ENCODE peak calls at places on chromosomes 7 and 10, in four cellular contexts. S, U, Z and Q are unnamed samples.

GRCh38 chr7:4144801-4145470 is 537.2 kb upstream of the FOXK1 start:
- DNase-seq in S (peak), U (no peak), Z (no peak), Q (no peak)

GRCh38 chr10:119726291-119727261 is 726 bp downstream of the INPP5F start:
- DNase-seq in S (peak), U (no peak), Z (no peak), Q (no peak)

GRCh38 chr10:60434418-60435046 is 44.9 kb upstream of the ANK3 start:
- DNase-seq in S (no peak), U (no peak), Z (no peak), Q (no peak)

GRCh38 chr10:42753126-42753506 is 29.5 kb upstream of the BMS1 start:
- DNase-seq in S (no peak), U (peak), Z (peak), Q (peak)

GRCh38 chr7:77217474-77218185 is 18.0 kb upstream of the FGL2 start:
- DNase-seq in S (no peak), U (no peak), Z (no peak), Q (no peak)

GRCh38 chr10:6204063-6204340 is 1.3 kb downstream of the PFKFB3 start:
- DNase-seq in S (no peak), U (peak), Z (no peak), Q (peak)

GRCh38 chr7:87934699-87935372 is 785 bp downstream of the ADAM22 start:
- DNase-seq in S (no peak), U (no peak), Z (no peak), Q (peak)

GRCh38 chr10:127426746-127427145 is 122.4 kb upstream of the NPS start:
- DNase-seq in S (no peak), U (no peak), Z (no peak), Q (no peak)

GRCh38 chr10:69648461-69648860 is 18.4 kb downstream of the FAM241B start:
- DNase-seq in S (no peak), U (no peak), Z (no peak), Q (no peak)

GRCh38 chr7:150365673-150366398 is 2.8 kb upstream of the REPIN1 start:
- DNase-seq in S (no peak), U (no peak), Z (no peak), Q (no peak)

GRCh38 chr10:15236340-15236739 is 67.8 kb upstream of the NMT2 start:
- DNase-seq in S (no peak), U (no peak), Z (no peak), Q (no peak)

GRCh38 chr10:34538291-34538829 is 276.7 kb downstream of the PARD3 start:
- DNase-seq in S (no peak), U (no peak), Z (no peak), Q (no peak)

GRCh38 chr7:105222953-105223352 is 165.8 kb downstream of the SRPK2 start:
- DNase-seq in S (no peak), U (no peak), Z (no peak), Q (no peak)

GRCh38 chr7:101121996-101122932 is 4.6 kb upstream of the SERPINE1 start:
- DNase-seq in S (peak), U (no peak), Z (no peak), Q (no peak)

GRCh38 chr7:80597875-80598274 is 40.6 kb upstream of the CD36 start:
- DNase-seq in S (no peak), U (no peak), Z (no peak), Q (no peak)

GRCh38 chr10:32413513-32413912 is 32.4 kb upstream of the CCDC7 start:
- DNase-seq in S (no peak), U (peak), Z (no peak), Q (no peak)

GRCh38 chr7:93890464-93891068 is at the start of gene TFPI2:
- DNase-seq in S (peak), U (no peak), Z (no peak), Q (peak)

GRCh38 chr7:138417840-138418239 is 42.2 kb upstream of the TRIM24 start:
- DNase-seq in S (no peak), U (no peak), Z (no peak), Q (no peak)

GRCh38 chr7:36889182-36889581 is 164.9 kb upstream of the AOAH start:
- DNase-seq in S (no peak), U (no peak), Z (no peak), Q (no peak)

GRCh38 chr7:95264225-95264927 is 60.0 kb downstream of the PON1 start:
- DNase-seq in S (no peak), U (no peak), Z (no peak), Q (no peak)

GRCh38 chr7:105649727-105650381 is 68.6 kb upstream of the EFCAB10 start:
- DNase-seq in S (no peak), U (no peak), Z (no peak), Q (no peak)

GRCh38 chr7:51316262-51316665 is 345 bp downstream of the COBL start:
- DNase-seq in S (no peak), U (no peak), Z (no peak), Q (no peak)

GRCh38 chr7:120809260-120809659 is 48.7 kb downstream of the TSPAN12 start:
- DNase-seq in S (no peak), U (no peak), Z (no peak), Q (no peak)

GRCh38 chr7:120802751-120803150 is 55.2 kb downstream of the TSPAN12 start:
- DNase-seq in S (no peak), U (no peak), Z (no peak), Q (no peak)

GRCh38 chr7:120805636-120806388 is 52.1 kb downstream of the TSPAN12 start:
- DNase-seq in S (peak), U (peak), Z (no peak), Q (no peak)

GRCh38 chr7:120807390-120807789 is 50.6 kb downstream of the TSPAN12 start:
- DNase-seq in S (no peak), U (no peak), Z (no peak), Q (no peak)

DNA sequence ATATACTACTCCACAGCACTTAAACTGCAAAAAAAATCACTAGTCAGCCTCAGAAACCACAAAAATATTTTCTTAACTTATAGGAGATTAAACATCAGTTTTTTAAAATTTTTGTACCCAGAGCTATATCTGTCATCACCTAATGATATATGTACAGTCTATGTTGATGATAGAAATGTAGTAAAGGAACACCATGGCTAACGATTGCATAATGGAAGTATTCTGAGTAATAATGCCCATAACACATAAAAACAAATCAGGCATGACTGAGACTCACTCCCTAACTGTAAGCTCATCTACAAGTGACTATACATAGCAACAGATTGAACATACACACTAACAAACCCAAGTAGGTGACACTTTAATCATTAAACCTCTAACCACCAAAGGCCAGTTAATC is 51.3 kb downstream of the TSPAN12 start:
- DNase-seq in S (no peak), U (no peak), Z (no peak), Q (no peak)
- TF ChIP-seq CTCF in S (no peak), U (no peak), Z (no peak), Q (no peak)

GRCh38 chr7:43211693-43212092 is 99.2 kb downstream of the HECW1 start:
- DNase-seq in S (no peak), U (no peak), Z (no peak), Q (no peak)

GRCh38 chr7:43212921-43213320 is 100.5 kb downstream of the HECW1 start:
- DNase-seq in S (no peak), U (no peak), Z (no peak), Q (no peak)

GRCh38 chr7:43208189-43208588 is 95.7 kb downstream of the HECW1 start:
- DNase-seq in S (no peak), U (no peak), Z (no peak), Q (no peak)

GRCh38 chr7:43215061-43215460 is 102.6 kb downstream of the HECW1 start:
- DNase-seq in S (no peak), U (no peak), Z (no peak), Q (no peak)

GRCh38 chr7:43211276-43211675 is 98.8 kb downstream of the HECW1 start:
- DNase-seq in S (no peak), U (no peak), Z (no peak), Q (no peak)
- TF ChIP-seq CTCF in S (no peak), U (no peak), Z (no peak), Q (no peak)

GRCh38 chr10:132465193-132465888 is 68.3 kb downstream of the PWWP2B start:
- DNase-seq in S (no peak), U (no peak), Z (no peak), Q (no peak)

GRCh38 chr10:132464256-132465192 is 67.5 kb downstream of the PWWP2B start:
- DNase-seq in S (peak), U (no peak), Z (no peak), Q (no peak)

GRCh38 chr10:132461683-132462231 is 64.8 kb downstream of the PWWP2B start:
- DNase-seq in S (peak), U (no peak), Z (no peak), Q (no peak)

GRCh38 chr10:132462463-132463332 is 65.7 kb downstream of the PWWP2B start:
- DNase-seq in S (peak), U (no peak), Z (no peak), Q (no peak)

DNA sequence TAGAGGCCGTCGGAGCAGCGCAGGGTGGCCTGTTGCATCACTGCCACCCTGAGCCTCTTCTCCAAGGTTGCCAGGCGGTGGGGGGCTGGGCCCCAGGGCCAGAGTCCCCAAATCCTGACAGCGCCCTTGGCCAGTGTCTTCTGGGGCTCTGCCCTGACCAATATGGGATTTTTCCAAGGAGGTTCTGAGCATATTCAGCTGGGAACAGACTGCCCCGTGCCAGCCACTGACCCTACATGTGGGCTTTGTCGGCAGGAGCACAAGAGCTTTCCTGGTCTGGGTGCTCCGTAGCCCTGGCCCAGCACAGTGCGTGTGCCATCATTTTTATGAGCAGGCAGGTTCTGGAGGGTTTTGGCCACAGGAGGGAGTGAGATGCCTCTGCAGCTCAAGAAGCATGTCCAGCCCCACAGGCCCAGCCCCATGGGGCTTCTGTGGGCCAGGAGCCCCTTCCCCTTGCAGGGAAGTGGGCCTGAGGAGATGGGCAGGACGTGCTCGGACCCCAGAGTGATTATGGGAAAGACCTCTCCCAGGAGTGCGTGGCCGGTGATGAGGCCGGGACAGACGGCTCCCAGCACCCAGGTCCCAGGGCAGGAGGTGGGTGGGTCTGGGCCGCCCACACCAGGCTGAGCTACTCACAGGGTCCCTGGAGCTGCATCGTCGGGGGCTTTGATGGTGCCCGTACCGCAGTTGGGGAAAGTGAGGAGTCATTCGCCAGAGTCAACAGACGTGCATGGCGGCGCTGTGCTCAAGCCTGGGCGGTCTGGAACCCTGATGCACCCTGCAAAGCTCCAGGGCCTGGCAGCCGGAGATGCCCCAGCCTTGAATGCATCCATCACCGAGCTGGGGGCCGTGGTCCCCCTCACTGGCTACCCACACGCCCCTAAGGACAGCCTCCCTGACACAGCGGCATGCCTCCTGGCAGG is 66.6 kb downstream of the PWWP2B start:
- DNase-seq in S (peak), U (no peak), Z (no peak), Q (no peak)
- TF ChIP-seq CTCF in S (no peak), U (no peak), Z (no peak), Q (no peak)

GRCh38 chr7:117993377-117994003 is 120.2 kb upstream of the CTTNBP2 start:
- DNase-seq in S (no peak), U (no peak), Z (no peak), Q (no peak)
- TF ChIP-seq CTCF in S (peak), U (no peak), Z (no peak), Q (no peak)